ENCODE peak calls at places on chromosomes 4 and X, in five cellular contexts. P is GM23248; E is GM06990; D is tibial artery; W is CD8-positive, alpha-beta T cell. B is an unnamed sample.
A peak's percentile ranks its signal among the peaks of the same experiment; 100 is the strongest.

GRCh38 chrX:100410083-100410590 is at the start of gene PCDH19:
- DNase-seq in D (no peak), P (peak; percentile 72), E (no peak), W (no peak), B (no peak)

GRCh38 chrX:45755719-45756118 is 555.0 kb upstream of the DIPK2B start:
- DNase-seq in P (no peak), W (no peak), E (no peak), D (no peak), B (no peak)

GRCh38 chr4:184330008-184330400 is 112.3 kb upstream of the ENPP6 start:
- DNase-seq in E (peak; percentile 89), P (no peak), W (no peak), D (peak; percentile 65), B (peak; percentile 92)

GRCh38 chr4:46016306-46016705 is 107.5 kb downstream of the GABRG1 start:
- DNase-seq in W (no peak), D (no peak), E (no peak), P (no peak), B (no peak)

GRCh38 chr4:55758570-55758969 is 61.0 kb upstream of the EXOC1L start:
- DNase-seq in E (no peak), W (no peak), D (no peak), P (peak; percentile 3), B (no peak)

GRCh38 chr4:5545271-5545670 is 163.1 kb downstream of the EVC2 start:
- DNase-seq in W (no peak), E (no peak), D (no peak), P (peak; percentile 36), B (peak; percentile 0)

GRCh38 chr4:184860018-184860530 is 34.3 kb upstream of the ACSL1 start:
- DNase-seq in W (no peak), E (peak; percentile 50), D (no peak), P (no peak), B (no peak)

GRCh38 chr4:38675167-38676121 is 11.4 kb downstream of the KLF3 start:
- DNase-seq in P (peak; percentile 80), D (peak; percentile 89), E (no peak), W (peak; percentile 74), B (peak; percentile 95)

GRCh38 chr4:118774989-118775388 is 60.9 kb downstream of the SEC24D start:
- DNase-seq in D (no peak), W (no peak), E (no peak), P (peak; percentile 53), B (no peak)

GRCh38 chrX:25144043-25144940 is 128.5 kb upstream of the ARX start:
- DNase-seq in P (peak; percentile 72), D (peak; percentile 68), E (no peak), W (peak; percentile 1), B (peak; percentile 26)

DNA sequence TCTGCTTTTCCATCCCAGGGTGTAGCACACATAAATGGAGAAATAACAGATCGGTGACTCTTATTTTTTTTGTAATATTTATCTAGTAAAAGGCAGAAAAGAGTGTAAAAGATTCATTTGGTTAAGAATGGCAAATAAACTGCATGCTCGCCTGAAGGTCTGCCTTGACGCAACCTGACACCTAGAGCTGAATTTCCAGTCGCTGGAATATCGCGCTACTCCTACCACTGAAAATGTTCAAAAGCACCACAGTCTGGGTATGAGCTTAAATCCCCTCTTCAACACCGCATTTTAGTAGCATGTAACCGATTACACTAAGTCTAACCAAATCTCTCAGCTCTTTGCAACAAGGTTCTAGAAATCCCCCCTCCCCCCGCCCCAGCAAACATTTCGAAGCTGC is 1.6 kb downstream of the FGF13 start:
- DNase-seq in E (no peak), P (no peak), D (no peak), W (no peak), B (no peak)
- H3K4me3 ChIP-seq in E (no peak overlapping the region), P (no peak overlapping the region), D (peak overlapping the region; percentile 75), W (no peak overlapping the region), B (no peak overlapping the region)

DNA sequence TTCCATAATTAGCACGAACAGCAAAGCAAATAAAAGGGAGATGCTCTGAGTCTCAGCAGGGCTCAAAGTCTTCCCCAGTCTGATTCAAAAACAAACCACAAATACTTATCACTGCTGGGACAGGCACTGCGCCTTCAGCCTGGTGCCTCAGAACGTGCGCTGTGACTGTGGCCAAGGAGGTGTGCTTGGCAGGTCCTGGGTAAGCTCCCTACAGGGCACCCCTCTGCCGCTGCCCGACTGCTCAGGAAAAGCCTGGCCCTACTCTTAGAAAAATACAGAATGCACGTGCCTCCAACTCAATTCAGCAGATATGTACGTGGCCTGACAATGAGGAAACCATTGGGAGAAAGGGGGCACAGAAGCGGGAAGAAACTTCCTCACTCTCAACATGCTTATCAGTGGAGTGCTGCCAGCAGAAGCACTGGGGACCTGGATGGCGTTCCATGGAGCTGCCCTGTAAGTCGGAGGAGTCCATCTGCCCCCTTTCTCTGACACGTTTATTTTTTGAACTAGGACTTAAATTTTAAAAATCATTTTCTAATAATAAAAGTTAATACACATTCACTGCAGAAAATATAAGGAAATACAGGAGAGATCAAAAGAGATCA is 86.8 kb downstream of the GATB start:
- DNase-seq in W (no peak), D (no peak), E (no peak), P (no peak), B (no peak)
- H3K4me3 ChIP-seq in W (no peak overlapping the region), D (peak overlapping the region; percentile 38), E (no peak overlapping the region), P (no peak overlapping the region), B (no peak overlapping the region)

GRCh38 chrX:40243699-40244098 is 145.9 kb upstream of the BCOR start:
- DNase-seq in D (no peak), E (no peak), W (no peak), P (peak; percentile 9), B (no peak)

GRCh38 chrX:40245411-40246140 is 147.8 kb upstream of the BCOR start:
- DNase-seq in W (no peak), P (peak; percentile 5), E (no peak), D (peak; percentile 20), B (no peak)

GRCh38 chrX:40244116-40244515 is 146.4 kb upstream of the BCOR start:
- DNase-seq in W (no peak), P (no peak), E (no peak), D (no peak), B (no peak)

GRCh38 chrX:40247382-40247781 is 149.6 kb upstream of the BCOR start:
- DNase-seq in W (no peak), D (no peak), P (no peak), E (no peak), B (no peak)

GRCh38 chrX:40244980-40245379 is 147.2 kb upstream of the BCOR start:
- DNase-seq in P (no peak), W (no peak), D (no peak), E (no peak), B (no peak)
- H3K4me3 ChIP-seq in P (no peak overlapping the region), W (no peak overlapping the region), D (no peak overlapping the region), E (no peak overlapping the region), B (no peak overlapping the region)

DNA sequence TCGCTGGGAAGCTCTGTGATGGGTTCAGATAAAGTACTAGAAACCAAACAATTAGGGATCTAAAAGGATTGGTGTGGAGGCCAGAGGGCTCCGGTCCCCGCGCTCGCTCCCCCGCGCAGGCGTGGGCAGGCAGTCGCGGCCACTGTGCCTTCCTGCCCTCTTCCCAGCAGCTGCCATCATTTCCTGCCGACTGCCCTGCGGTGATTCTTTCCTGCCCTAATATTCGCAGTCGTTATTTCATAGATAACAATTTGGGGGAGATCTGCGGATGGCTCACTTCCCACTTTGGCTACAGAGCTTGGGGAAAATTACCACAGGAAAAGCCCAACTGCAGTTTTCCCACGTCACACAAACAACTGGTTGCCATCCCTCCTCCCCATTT is 2.2 kb downstream of the GRIA2 start:
- DNase-seq in D (no peak), P (no peak), W (no peak), E (no peak), B (peak; percentile 53)
- H3K4me3 ChIP-seq in D (peak overlapping the region; percentile 50), P (peak overlapping the region; percentile 67), W (no peak overlapping the region), E (no peak overlapping the region), B (no peak overlapping the region)